ENCODE peak calls at places on chromosome 7, in five cellular contexts. One of them, this sample, is unnamed. For H3K4me1, the result is how much of the 10 kb centered on the place peaks cover.

GRCh38 chr7:23205861-23206510 is 24.1 kb downstream of the NUP42 start:
- DNase-seq in BE2C: no peak
- DNase-seq in left lung: peak
- DNase-seq in fibroblast of lung: no peak
- DNase-seq in pancreas: no peak
- DNase-seq in this sample: no peak

GRCh38 chr7:1019789-1020610 is 24.3 kb upstream of the GPR146 start:
- DNase-seq in BE2C: peak
- DNase-seq in left lung: peak
- DNase-seq in fibroblast of lung: no peak
- DNase-seq in pancreas: peak
- DNase-seq in this sample: no peak

GRCh38 chr7:157253850-157254249 is 83.0 kb upstream of the DNAJB6 start:
- DNase-seq in BE2C: peak
- DNase-seq in left lung: peak
- DNase-seq in fibroblast of lung: no peak
- DNase-seq in pancreas: peak
- DNase-seq in this sample: no peak

GRCh38 chr7:47249361-47249760 is 332.6 kb downstream of the TNS3 start:
- DNase-seq in BE2C: no peak
- DNase-seq in left lung: no peak
- DNase-seq in fibroblast of lung: no peak
- DNase-seq in pancreas: no peak
- DNase-seq in this sample: no peak

GRCh38 chr7:156472267-156472666 is 168.3 kb upstream of the RNF32 start:
- DNase-seq in BE2C: no peak
- DNase-seq in left lung: no peak
- DNase-seq in fibroblast of lung: no peak
- DNase-seq in pancreas: no peak
- DNase-seq in this sample: no peak

GRCh38 chr7:32140540-32140939 is 70.3 kb upstream of the PDE1C start:
- DNase-seq in BE2C: no peak
- DNase-seq in left lung: no peak
- DNase-seq in fibroblast of lung: no peak
- DNase-seq in pancreas: no peak
- DNase-seq in this sample: no peak

GRCh38 chr7:20030915-20031362 is 186.2 kb downstream of the MACC1 start:
- DNase-seq in BE2C: no peak
- DNase-seq in left lung: no peak
- DNase-seq in fibroblast of lung: peak
- DNase-seq in pancreas: no peak
- DNase-seq in this sample: no peak

GRCh38 chr7:116327751-116328150 is 117.4 kb downstream of the TES start:
- DNase-seq in BE2C: no peak
- DNase-seq in left lung: no peak
- DNase-seq in fibroblast of lung: peak
- DNase-seq in pancreas: no peak
- DNase-seq in this sample: no peak

GRCh38 chr7:26307226-26307625 is 15.6 kb downstream of the SNX10 start:
- DNase-seq in BE2C: no peak
- DNase-seq in left lung: no peak
- DNase-seq in fibroblast of lung: peak
- DNase-seq in pancreas: no peak
- DNase-seq in this sample: no peak

GRCh38 chr7:136726460-136726859 is 142.0 kb upstream of the CHRM2 start:
- DNase-seq in BE2C: no peak
- DNase-seq in left lung: no peak
- DNase-seq in fibroblast of lung: no peak
- DNase-seq in pancreas: no peak
- DNase-seq in this sample: no peak

GRCh38 chr7:151598045-151598444 is 78.3 kb upstream of the RHEB start:
- DNase-seq in BE2C: no peak
- DNase-seq in left lung: no peak
- DNase-seq in fibroblast of lung: peak
- DNase-seq in pancreas: no peak
- DNase-seq in this sample: no peak

GRCh38 chr7:158868754-158869410 is 12.5 kb downstream of the DYNC2I1 start:
- DNase-seq in BE2C: no peak
- DNase-seq in left lung: no peak
- DNase-seq in fibroblast of lung: no peak
- DNase-seq in pancreas: no peak
- DNase-seq in this sample: no peak

GRCh38 chr7:82429408-82429807 is 14.2 kb downstream of the CACNA2D1 start:
- DNase-seq in BE2C: no peak
- DNase-seq in left lung: no peak
- DNase-seq in fibroblast of lung: no peak
- DNase-seq in pancreas: no peak
- DNase-seq in this sample: no peak

GRCh38 chr7:36904802-36905201 is 180.5 kb upstream of the AOAH start:
- DNase-seq in BE2C: peak
- DNase-seq in left lung: no peak
- DNase-seq in fibroblast of lung: no peak
- DNase-seq in pancreas: no peak
- DNase-seq in this sample: no peak

GRCh38 chr7:149238051-149238450 is 1.4 kb upstream of the ZNF212 start:
- DNase-seq in BE2C: no peak
- DNase-seq in left lung: no peak
- DNase-seq in fibroblast of lung: no peak
- DNase-seq in pancreas: no peak
- DNase-seq in this sample: no peak

GRCh38 chr7:12670071-12670729 is 17.2 kb upstream of the ARL4A start:
- DNase-seq in BE2C: no peak
- DNase-seq in left lung: no peak
- DNase-seq in fibroblast of lung: peak
- DNase-seq in pancreas: no peak
- DNase-seq in this sample: no peak

GRCh38 chr7:158428842-158429753 is 158.5 kb downstream of the PTPRN2 start:
- DNase-seq in BE2C: no peak
- DNase-seq in left lung: no peak
- DNase-seq in fibroblast of lung: no peak
- DNase-seq in pancreas: no peak
- DNase-seq in this sample: no peak

GRCh38 chr7:36175872-36176271 is 22.8 kb downstream of the EEPD1 start:
- DNase-seq in BE2C: no peak
- DNase-seq in left lung: peak
- DNase-seq in fibroblast of lung: no peak
- DNase-seq in pancreas: no peak
- DNase-seq in this sample: no peak

GRCh38 chr7:108716783-108717182 is 147.1 kb downstream of the DNAJB9 start:
- DNase-seq in BE2C: no peak
- DNase-seq in left lung: no peak
- DNase-seq in fibroblast of lung: peak
- DNase-seq in pancreas: no peak
- DNase-seq in this sample: no peak

GRCh38 chr7:108181073-108181985 is 51.2 kb upstream of the LAMB4 start:
- DNase-seq in BE2C: no peak
- DNase-seq in left lung: no peak
- DNase-seq in fibroblast of lung: peak
- DNase-seq in pancreas: no peak
- DNase-seq in this sample: no peak

GRCh38 chr7:136523581-136523980 is 344.9 kb upstream of the CHRM2 start:
- DNase-seq in BE2C: no peak
- DNase-seq in left lung: no peak
- DNase-seq in fibroblast of lung: no peak
- DNase-seq in pancreas: no peak
- DNase-seq in this sample: no peak

GRCh38 chr7:111092406-111093160 is 1.7 kb downstream of the LRRN3 start:
- DNase-seq in BE2C: no peak
- DNase-seq in left lung: no peak
- DNase-seq in fibroblast of lung: no peak
- DNase-seq in pancreas: no peak
- DNase-seq in this sample: no peak

GRCh38 chr7:135186261-135186540 is 15.7 kb upstream of the CYREN start:
- DNase-seq in BE2C: no peak
- DNase-seq in left lung: no peak
- DNase-seq in fibroblast of lung: no peak
- DNase-seq in pancreas: no peak
- DNase-seq in this sample: no peak

GRCh38 chr7:46990761-46991160 is 591.1 kb downstream of the TNS3 start:
- DNase-seq in BE2C: no peak
- DNase-seq in left lung: no peak
- DNase-seq in fibroblast of lung: peak
- DNase-seq in pancreas: no peak
- DNase-seq in this sample: no peak

GRCh38 chr7:2947381-2947780 is 96.3 kb downstream of the CARD11 start:
- DNase-seq in BE2C: no peak
- DNase-seq in left lung: no peak
- DNase-seq in fibroblast of lung: no peak
- DNase-seq in pancreas: no peak
- DNase-seq in this sample: no peak

GRCh38 chr7:46134795-46135194 is 213.7 kb upstream of the IGFBP3 start:
- DNase-seq in BE2C: no peak
- DNase-seq in left lung: no peak
- DNase-seq in fibroblast of lung: no peak
- DNase-seq in pancreas: no peak
- DNase-seq in this sample: no peak

GRCh38 chr7:158373761-158374545 is 213.7 kb downstream of the PTPRN2 start:
- DNase-seq in BE2C: no peak
- DNase-seq in left lung: no peak
- DNase-seq in fibroblast of lung: no peak
- DNase-seq in pancreas: peak
- DNase-seq in this sample: no peak

DNA sequence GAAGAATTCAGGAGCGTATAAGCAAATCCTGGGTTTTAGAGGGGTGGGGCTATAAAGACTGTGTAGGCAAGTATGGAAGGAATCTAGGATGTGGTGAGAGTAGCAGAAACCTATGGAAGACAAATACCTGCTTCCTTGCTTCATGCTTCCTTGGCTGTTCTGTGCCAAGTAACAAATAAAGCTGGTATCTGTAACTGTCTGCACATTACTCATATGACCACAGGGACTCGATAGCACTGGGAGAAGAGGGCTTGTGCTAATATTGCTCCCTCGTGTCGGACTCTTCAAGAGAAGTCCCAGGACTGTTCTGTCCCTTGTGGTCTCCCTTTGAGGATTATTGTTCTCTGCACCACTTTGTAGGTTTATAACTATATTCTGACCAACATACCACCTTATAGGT is 11.5 kb upstream of the GIMAP7 start:
- DNase-seq in BE2C: no peak
- DNase-seq in left lung: no peak
- DNase-seq in fibroblast of lung: no peak
- DNase-seq in pancreas: no peak
- DNase-seq in this sample: no peak
- H3K4me1 ChIP-seq in BE2C: under half
- H3K4me1 ChIP-seq in left lung: under half
- H3K4me1 ChIP-seq in fibroblast of lung: under half
- H3K4me1 ChIP-seq in pancreas: under half
- H3K4me1 ChIP-seq in this sample: under half

DNA sequence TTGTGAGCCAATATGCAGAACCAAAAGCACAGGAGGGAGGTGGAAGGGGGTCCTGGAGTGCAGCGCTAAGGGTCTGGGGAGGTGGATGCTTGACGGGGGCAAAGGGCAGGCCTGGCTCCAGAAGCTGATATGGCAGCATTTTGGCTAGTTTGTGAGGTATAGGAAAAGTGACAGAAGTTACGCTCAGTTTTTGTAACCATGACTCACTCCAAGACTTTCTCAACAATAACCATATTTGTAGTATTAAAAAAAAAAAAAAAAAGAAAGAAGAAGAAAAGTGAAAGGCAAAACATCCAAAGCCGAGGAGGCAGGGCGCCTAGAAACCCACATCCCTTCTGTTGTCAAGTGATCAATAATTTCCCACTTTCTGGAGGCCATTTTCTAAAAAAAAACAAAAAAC is 92.3 kb downstream of the RNF216 start:
- DNase-seq in BE2C: no peak
- DNase-seq in left lung: no peak
- DNase-seq in fibroblast of lung: peak
- DNase-seq in pancreas: no peak
- DNase-seq in this sample: no peak
- H3K4me1 ChIP-seq in BE2C: under half
- H3K4me1 ChIP-seq in left lung: half or more
- H3K4me1 ChIP-seq in fibroblast of lung: under half
- H3K4me1 ChIP-seq in pancreas: half or more
- H3K4me1 ChIP-seq in this sample: half or more

DNA sequence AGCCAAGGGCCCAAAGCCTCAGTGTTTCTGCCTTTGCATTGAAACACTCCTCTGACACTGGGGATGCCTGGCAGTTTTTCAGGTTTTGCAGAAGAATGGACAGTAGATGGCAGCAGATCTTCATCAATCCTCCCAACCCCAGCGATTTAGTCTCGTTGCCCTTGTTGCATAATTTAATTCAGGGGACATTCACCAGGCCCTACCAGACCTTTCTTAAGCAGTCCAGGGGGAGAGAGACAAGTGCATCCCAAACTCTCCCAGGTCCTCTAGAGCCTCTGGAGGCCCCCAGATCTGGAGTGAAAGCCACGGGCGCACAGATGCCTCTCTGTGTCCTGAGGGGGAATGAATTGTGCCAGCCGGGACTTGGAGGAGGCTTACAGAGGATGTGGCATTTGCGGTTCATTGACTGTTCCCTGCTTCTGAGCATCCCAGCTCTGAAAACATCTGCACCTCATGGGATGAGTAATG is 29.6 kb downstream of the MINDY4 start:
- DNase-seq in BE2C: peak
- DNase-seq in left lung: no peak
- DNase-seq in fibroblast of lung: peak
- DNase-seq in pancreas: no peak
- DNase-seq in this sample: no peak
- H3K4me1 ChIP-seq in BE2C: under half
- H3K4me1 ChIP-seq in left lung: under half
- H3K4me1 ChIP-seq in fibroblast of lung: half or more
- H3K4me1 ChIP-seq in pancreas: under half
- H3K4me1 ChIP-seq in this sample: under half

GRCh38 chr7:99505324-99505662 is 831 bp downstream of the ZKSCAN5 start:
- DNase-seq in BE2C: no peak
- DNase-seq in left lung: no peak
- DNase-seq in fibroblast of lung: no peak
- DNase-seq in pancreas: no peak
- DNase-seq in this sample: no peak

GRCh38 chr7:99504603-99505323 is at the start of gene ZKSCAN5:
- DNase-seq in BE2C: peak
- DNase-seq in left lung: peak
- DNase-seq in fibroblast of lung: peak
- DNase-seq in pancreas: peak
- DNase-seq in this sample: peak

GRCh38 chr7:99499713-99500636 is at the start of gene ZNF394:
- DNase-seq in BE2C: peak
- DNase-seq in left lung: peak
- DNase-seq in fibroblast of lung: peak
- DNase-seq in pancreas: peak
- DNase-seq in this sample: peak

GRCh38 chr7:99500637-99501009 is 542 bp upstream of the ZNF394 start:
- DNase-seq in BE2C: no peak
- DNase-seq in left lung: no peak
- DNase-seq in fibroblast of lung: no peak
- DNase-seq in pancreas: no peak
- DNase-seq in this sample: no peak

GRCh38 chr7:99504281-99504602 is 220 bp upstream of the ZKSCAN5 start:
- DNase-seq in BE2C: peak
- DNase-seq in left lung: peak
- DNase-seq in fibroblast of lung: no peak
- DNase-seq in pancreas: no peak
- DNase-seq in this sample: no peak
- H3K4me1 ChIP-seq in BE2C: under half
- H3K4me1 ChIP-seq in left lung: under half
- H3K4me1 ChIP-seq in fibroblast of lung: under half
- H3K4me1 ChIP-seq in pancreas: under half
- H3K4me1 ChIP-seq in this sample: under half

This sample was measured in esophagus squamous epithelium.